ENCODE peak calls at places on chromosomes 4 and X, in nine cellular contexts. Z, O, F, B, V, N, E, J and S are unnamed samples.

GRCh38 chrX:146041741-146042140 is 224.1 kb downstream of the SLITRK2 start:
- DNase-seq in J (no peak), V (no peak), B (no peak), F (no peak), Z (no peak), N (no peak), O (no peak), E (no peak), S (no peak)

GRCh38 chr4:82320351-82320750 is 53.4 kb downstream of the HNRNPD start:
- DNase-seq in E (no peak), J (no peak), V (no peak), F (no peak), N (no peak), O (no peak), B (no peak), Z (no peak), S (no peak)

GRCh38 chr4:121253961-121254360 is 89.8 kb upstream of the TNIP3 start:
- DNase-seq in O (no peak), B (no peak), Z (no peak), J (no peak), V (no peak), E (no peak), F (no peak), N (no peak), S (no peak)

GRCh38 chrX:19840899-19841648 is 46.3 kb downstream of the SH3KBP1 start:
- DNase-seq in O (no peak), V (no peak), F (no peak), Z (no peak), J (no peak), E (no peak), B (no peak), N (peak; percentile 26), S (no peak)

GRCh38 chr4:121938282-121939092 is 13.4 kb downstream of the TRPC3 start:
- DNase-seq in F (no peak), Z (no peak), B (no peak), J (no peak), V (no peak), E (no peak), N (no peak), O (no peak), S (no peak)

GRCh38 chr4:88756149-88756548 is 58.5 kb upstream of the NAP1L5 start:
- DNase-seq in J (no peak), Z (no peak), N (no peak), E (no peak), O (no peak), B (no peak), F (no peak), V (no peak), S (no peak)

GRCh38 chr4:12889054-12889453 is 595.1 kb downstream of the RAB28 start:
- DNase-seq in F (no peak), N (no peak), J (no peak), V (peak; percentile 0), B (peak; percentile 17), O (no peak), E (no peak), Z (peak; percentile 34), S (peak; percentile 7)

GRCh38 chrX:82734140-82734539 is 774.0 kb upstream of the POU3F4 start:
- DNase-seq in Z (no peak), O (no peak), N (no peak), V (no peak), F (no peak), J (no peak), E (no peak), B (no peak), S (no peak)

GRCh38 chrX:7709845-7710244 is 133.1 kb upstream of the VCX start:
- DNase-seq in V (no peak), F (no peak), O (no peak), E (no peak), J (no peak), Z (no peak), B (no peak), N (no peak), S (peak; percentile 3)

GRCh38 chr4:51831133-51831532 is 11.8 kb upstream of the DCUN1D4 start:
- DNase-seq in V (peak; percentile 47), J (peak; percentile 41), O (no peak), N (peak; percentile 86), Z (peak; percentile 55), B (peak; percentile 64), E (peak; percentile 63), F (peak; percentile 73), S (peak; percentile 54)

GRCh38 chrX:132094169-132094568 is 33.7 kb downstream of the FRMD7 start:
- DNase-seq in J (no peak), E (no peak), F (no peak), V (no peak), Z (peak; percentile 67), O (no peak), B (no peak), N (no peak), S (no peak)

GRCh38 chrX:38768079-38768478 is 33.2 kb upstream of the MID1IP1 start:
- DNase-seq in N (no peak), E (no peak), Z (peak; percentile 45), F (no peak), B (no peak), O (peak; percentile 1), J (no peak), V (peak; percentile 11), S (no peak)

GRCh38 chr4:134499074-134499473 is 297.5 kb upstream of the PABPC4L start:
- DNase-seq in V (no peak), F (no peak), O (no peak), N (no peak), Z (no peak), E (no peak), J (no peak), B (no peak), S (no peak)

GRCh38 chr4:108173599-108174057 is 4.9 kb upstream of the LEF1 start:
- DNase-seq in F (no peak), B (no peak), O (no peak), Z (no peak), N (no peak), E (no peak), J (no peak), V (no peak), S (no peak)

GRCh38 chr4:108171541-108172230 is 3.0 kb upstream of the LEF1 start:
- DNase-seq in N (no peak), J (peak; percentile 16), F (no peak), E (no peak), V (no peak), B (no peak), Z (no peak), O (no peak), S (no peak)

GRCh38 chr4:108170729-108171540 is 2.2 kb upstream of the LEF1 start:
- DNase-seq in B (no peak), V (no peak), O (no peak), N (no peak), E (no peak), F (no peak), Z (no peak), J (no peak), S (no peak)

GRCh38 chr4:108172231-108172779 is 3.6 kb upstream of the LEF1 start:
- DNase-seq in O (no peak), B (no peak), J (no peak), Z (no peak), E (no peak), V (no peak), F (no peak), N (no peak), S (peak; percentile 6)

GRCh38 chr4:108172780-108173598 is 4.3 kb upstream of the LEF1 start:
- DNase-seq in J (peak; percentile 39), V (no peak), N (no peak), O (no peak), B (no peak), Z (peak; percentile 57), F (peak; percentile 40), E (no peak), S (peak; percentile 15)
- TF ChIP-seq CTCF in J (no peak), V (no peak), N (no peak), O (no peak), B (no peak), Z (no peak), F (no peak), E (no peak), S (no peak)

GRCh38 chr4:173288296-173288695 is 45.9 kb downstream of the HMGB2 start:
- DNase-seq in B (peak; percentile 34), J (peak; percentile 36), N (no peak), E (no peak), O (peak; percentile 15), F (peak; percentile 78), Z (peak; percentile 72), V (peak; percentile 65), S (no peak)
- H3K4me3 ChIP-seq in B (no peak overlapping the region), J (no peak overlapping the region), N (no peak overlapping the region), E (no peak overlapping the region), O (no peak overlapping the region), F (no peak overlapping the region), Z (no peak overlapping the region), V (no peak overlapping the region), S (no peak overlapping the region)

GRCh38 chr4:85952982-85953650 is 406.7 kb downstream of the MAPK10 start:
- DNase-seq in B (no peak), N (no peak), Z (no peak), O (no peak), J (no peak), F (no peak), V (no peak), E (no peak), S (no peak)
- TF ChIP-seq CTCF in B (no peak), N (no peak), Z (no peak), O (no peak), J (no peak), F (no peak), V (no peak), E (no peak), S (no peak)

GRCh38 chrX:37348237-37349130 is 680 bp upstream of the PRRG1 start:
- DNase-seq in E (no peak), F (no peak), J (no peak), B (no peak), N (no peak), Z (no peak), O (no peak), V (no peak), S (no peak)
- H3K4me3 ChIP-seq in E (peak overlapping the region; percentile 65), F (peak overlapping the region; percentile 47), J (no peak overlapping the region), B (peak overlapping the region; percentile 79), N (no peak overlapping the region), Z (peak overlapping the region; percentile 48), O (peak overlapping the region; percentile 63), V (peak overlapping the region; percentile 97), S (peak overlapping the region; percentile 78)

DNA sequence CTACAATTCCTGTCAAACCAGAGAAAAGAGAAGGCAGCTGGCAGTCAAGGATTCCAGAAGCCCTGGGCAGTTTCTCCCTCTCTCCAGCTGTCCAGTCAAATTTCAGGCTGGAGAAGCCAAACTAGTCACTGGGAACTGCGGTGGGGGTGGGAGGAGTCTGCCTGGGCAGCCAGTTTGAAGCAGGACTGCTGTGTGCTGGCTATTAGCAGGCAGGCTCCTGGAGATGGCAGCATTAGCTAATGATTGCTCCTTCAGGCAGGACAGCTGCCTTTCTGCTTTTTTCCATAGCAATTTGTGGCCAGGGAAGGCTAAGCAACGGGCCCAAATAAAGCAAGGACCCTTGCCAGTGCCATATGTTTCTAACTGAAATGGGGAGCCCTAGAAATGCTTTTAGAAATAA is 44.7 kb upstream of the FGF13 start:
- DNase-seq in Z (peak; percentile 56), J (no peak), B (peak; percentile 19), O (no peak), N (no peak), V (peak; percentile 11), E (peak; percentile 21), F (peak; percentile 18), S (peak; percentile 6)
- TF ChIP-seq CTCF in Z (peak; percentile 28), J (no peak), B (peak; percentile 19), O (peak; percentile 15), N (no peak), V (no peak), E (no peak), F (no peak), S (peak; percentile 21)